ENCODE peak calls at places on chromosome 21, in nine cellular contexts. A is stomach, Z is Panc1, R is GM23338, P is transverse colon, E is HepG2, K is esophagus muscularis mucosa, V is K562, T is GM12891. H is an unnamed sample.

GRCh38 chr21:46097826-46098286 is at the start of gene COL6A2:
- DNase-seq in P (peak), E (no peak), T (peak), Z (no peak), A (peak), V (peak), R (peak), K (peak), H (peak)

GRCh38 chr21:35223480-35224156 is 174.5 kb upstream of the RUNX1 start:
- DNase-seq in A (no peak), E (no peak), P (no peak), Z (no peak), K (no peak), V (no peak), R (no peak), T (no peak), H (no peak)

GRCh38 chr21:37848721-37849490 is 67.4 kb downstream of the KCNJ6 start:
- DNase-seq in Z (no peak), E (no peak), R (no peak), A (no peak), P (no peak), V (no peak), K (no peak), T (no peak), H (no peak)

GRCh38 chr21:35011681-35012080 is 37.4 kb downstream of the RUNX1 start:
- DNase-seq in K (no peak), R (no peak), P (no peak), V (no peak), E (no peak), T (no peak), A (no peak), Z (no peak), H (no peak)

GRCh38 chr21:36156815-36157670 is at the start of gene DOP1B:
- DNase-seq in K (no peak), Z (no peak), P (peak), T (peak), E (no peak), V (no peak), A (no peak), R (peak), H (no peak)

GRCh38 chr21:46208761-46209721 is 19.5 kb downstream of the LSS start:
- DNase-seq in V (no peak), T (no peak), R (no peak), E (no peak), A (no peak), Z (no peak), P (no peak), K (no peak), H (peak)

GRCh38 chr21:44299458-44300261 is at the start of gene PFKL:
- DNase-seq in A (peak), V (peak), P (peak), E (peak), K (no peak), T (peak), Z (no peak), R (peak), H (peak)

GRCh38 chr21:44987886-44988606 is 48.2 kb downstream of the SLX9 start:
- DNase-seq in E (no peak), A (no peak), T (no peak), V (no peak), P (no peak), Z (no peak), R (no peak), K (no peak), H (peak)

GRCh38 chr21:44485796-44486195 is 30.5 kb downstream of the LRRC3 start:
- DNase-seq in Z (no peak), P (no peak), E (no peak), A (no peak), T (no peak), V (no peak), R (no peak), K (no peak), H (no peak)

GRCh38 chr21:45396620-45396995 is 8.4 kb upstream of the COL18A1 start:
- DNase-seq in V (no peak), K (no peak), E (no peak), T (no peak), P (no peak), A (no peak), R (no peak), Z (no peak), H (peak)

GRCh38 chr21:45135122-45135521 is 60.7 kb downstream of the ADARB1 start:
- DNase-seq in R (no peak), T (no peak), K (no peak), P (no peak), Z (no peak), V (no peak), A (no peak), E (no peak), H (no peak)

GRCh38 chr21:36852293-36852692 is 114.2 kb downstream of the HLCS start:
- DNase-seq in P (no peak), E (no peak), V (no peak), K (no peak), A (no peak), T (no peak), Z (no peak), R (peak), H (no peak)

GRCh38 chr21:17390575-17390974 is 122.3 kb upstream of the CXADR start:
- DNase-seq in E (no peak), K (no peak), T (no peak), V (no peak), R (no peak), Z (no peak), P (no peak), A (no peak), H (no peak)

GRCh38 chr21:42009018-42009830 is 936 bp downstream of the ZBTB21 start:
- DNase-seq in E (peak), V (peak), K (peak), A (peak), Z (no peak), T (no peak), R (peak), P (peak), H (peak)
- TF ChIP-seq POLR2AphosphoS5 in E (no peak), V (no peak), K (peak), A (no peak), Z (no peak), T (peak), R (no peak), P (no peak), H (peak)

DNA sequence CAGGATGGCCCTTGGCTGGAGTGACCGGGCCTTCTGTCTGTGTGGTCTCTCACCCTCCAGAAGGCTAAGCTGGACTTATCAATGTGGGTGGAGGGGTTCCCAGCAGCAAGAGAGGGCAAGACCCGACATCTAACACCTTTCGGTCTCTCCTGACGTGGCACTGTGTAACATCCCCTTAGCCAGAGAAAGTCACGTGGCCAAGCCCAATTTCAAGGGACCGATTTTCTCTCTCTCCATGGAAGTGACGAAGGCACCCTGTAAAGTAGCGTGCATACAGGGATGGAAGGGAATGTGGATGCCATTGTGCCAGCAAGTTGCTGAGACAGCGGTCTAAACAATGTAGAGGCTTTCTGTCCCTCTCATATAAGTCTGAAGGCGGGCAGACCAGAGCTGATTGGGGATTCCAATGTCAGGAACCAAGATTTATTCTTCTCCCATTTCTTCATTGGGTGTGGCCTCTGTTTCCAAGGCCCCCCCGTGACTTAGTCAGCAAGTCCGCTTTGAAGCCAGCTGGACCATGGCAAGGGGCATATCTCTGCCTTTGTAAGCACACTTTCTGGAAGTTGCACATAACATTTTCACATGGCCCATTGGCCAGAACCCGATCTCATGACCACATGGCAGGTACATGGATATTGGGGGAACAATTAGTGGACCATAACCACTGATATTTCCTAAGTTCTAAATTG is 12.5 kb downstream of the MX1 start:
- DNase-seq in Z (no peak), K (no peak), E (no peak), A (no peak), T (no peak), V (no peak), P (no peak), R (no peak), H (no peak)
- TF ChIP-seq POLR2AphosphoS5 in Z (no peak), K (no peak), E (no peak), A (no peak), T (no peak), V (no peak), P (no peak), R (no peak), H (no peak)

DNA sequence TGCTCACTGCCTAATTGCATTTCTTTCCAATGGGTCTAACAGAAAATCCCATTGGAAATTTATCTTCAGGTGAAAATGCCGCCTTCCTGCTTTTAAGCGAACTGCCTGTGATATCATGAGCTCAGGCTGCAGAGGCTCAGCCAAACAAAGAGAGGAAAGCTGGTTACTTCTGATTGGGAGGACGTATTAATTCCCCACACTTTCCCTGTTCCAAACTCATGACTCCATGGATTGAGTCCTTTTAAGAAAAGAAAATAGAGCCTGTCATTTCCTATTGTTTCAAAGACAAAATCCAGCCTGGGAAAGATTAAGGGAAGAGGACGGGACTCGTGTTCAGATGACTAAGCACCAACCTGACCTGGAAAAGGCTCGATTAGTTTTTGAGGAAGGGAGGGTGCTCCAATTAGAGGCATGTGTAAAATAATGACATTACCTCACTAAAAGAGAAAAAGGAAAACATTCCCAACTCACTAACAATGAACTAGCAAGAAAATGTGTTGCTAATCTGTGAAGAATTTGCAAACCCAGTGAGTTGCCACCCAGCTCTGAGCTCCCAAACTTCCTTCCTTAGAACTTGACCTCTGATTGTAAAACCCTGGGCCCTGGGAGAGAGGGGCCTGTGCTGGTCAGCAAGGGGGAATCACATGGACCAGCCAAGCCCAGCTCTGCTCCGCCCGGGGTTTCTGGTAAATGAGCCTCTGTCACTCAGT is 61.2 kb downstream of the TCP10L start:
- DNase-seq in Z (no peak), R (no peak), A (no peak), K (no peak), P (no peak), T (no peak), E (no peak), V (no peak), H (no peak)
- TF ChIP-seq POLR2AphosphoS5 in Z (no peak), R (no peak), A (no peak), K (peak), P (no peak), T (no peak), E (no peak), V (no peak), H (no peak)

DNA sequence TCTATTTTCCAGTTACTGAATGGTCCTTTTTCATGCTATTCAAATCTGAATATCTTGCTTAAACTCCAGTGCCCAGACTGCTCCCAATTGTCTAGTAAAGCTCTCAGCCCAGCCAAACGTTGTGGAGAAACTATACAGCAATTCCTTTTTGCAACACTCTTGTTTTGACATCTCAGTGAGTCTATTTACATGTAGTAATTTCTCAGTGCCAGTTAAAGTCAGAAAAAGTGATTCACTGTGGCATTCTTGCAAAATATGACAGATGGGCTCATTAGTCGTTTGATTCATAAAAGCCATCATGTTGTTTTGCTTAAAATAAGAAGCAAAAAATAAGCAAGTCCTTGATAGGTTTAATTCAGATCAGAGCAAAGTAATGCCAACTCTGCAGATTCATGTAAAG is 20.7 kb upstream of the TMPRSS15 start:
- DNase-seq in T (no peak), E (no peak), R (no peak), K (no peak), A (no peak), V (no peak), Z (no peak), P (no peak), H (no peak)
- TF ChIP-seq POLR2AphosphoS5 in T (no peak), E (no peak), R (no peak), K (no peak), A (no peak), V (no peak), Z (no peak), P (no peak), H (no peak)

DNA sequence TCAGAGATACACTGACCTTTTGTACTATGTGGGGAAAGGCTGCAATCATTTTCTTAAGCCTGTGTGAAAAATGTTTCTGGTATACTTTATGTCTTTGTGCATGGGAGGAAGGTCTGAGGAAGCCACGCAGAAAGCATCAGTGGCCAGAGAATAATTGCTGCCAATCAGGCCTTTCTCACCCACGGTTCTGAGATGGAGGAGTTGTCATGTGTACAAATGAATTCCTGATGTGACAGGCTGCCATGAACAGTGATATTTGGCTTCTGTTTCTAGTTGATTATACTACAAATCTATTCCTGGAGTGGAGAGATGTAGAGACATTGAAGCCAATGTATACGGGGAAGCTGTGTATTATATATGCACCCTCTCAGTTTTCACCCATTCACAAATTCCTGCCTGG is 142.6 kb downstream of the GRIK1 start:
- DNase-seq in E (no peak), V (no peak), P (no peak), Z (no peak), A (no peak), T (no peak), K (no peak), R (no peak), H (no peak)
- TF ChIP-seq POLR2AphosphoS5 in E (no peak), V (no peak), P (no peak), Z (no peak), A (no peak), T (no peak), K (no peak), R (no peak), H (no peak)

GRCh38 chr21:38993561-38993960 is 187.8 kb downstream of the ETS2 start:
- DNase-seq in R (no peak), T (no peak), K (no peak), E (peak), V (no peak), A (peak), Z (no peak), P (peak), H (no peak)
- TF ChIP-seq POLR2AphosphoS5 in R (no peak), T (no peak), K (no peak), E (no peak), V (no peak), A (no peak), Z (no peak), P (no peak), H (no peak)

GRCh38 chr21:41433566-41433965 is 7.5 kb downstream of the MX1 start:
- DNase-seq in Z (no peak), R (no peak), P (no peak), T (no peak), V (no peak), A (no peak), E (no peak), K (no peak), H (no peak)
- TF ChIP-seq POLR2AphosphoS5 in Z (no peak), R (no peak), P (no peak), T (no peak), V (no peak), A (no peak), E (no peak), K (no peak), H (no peak)

DNA sequence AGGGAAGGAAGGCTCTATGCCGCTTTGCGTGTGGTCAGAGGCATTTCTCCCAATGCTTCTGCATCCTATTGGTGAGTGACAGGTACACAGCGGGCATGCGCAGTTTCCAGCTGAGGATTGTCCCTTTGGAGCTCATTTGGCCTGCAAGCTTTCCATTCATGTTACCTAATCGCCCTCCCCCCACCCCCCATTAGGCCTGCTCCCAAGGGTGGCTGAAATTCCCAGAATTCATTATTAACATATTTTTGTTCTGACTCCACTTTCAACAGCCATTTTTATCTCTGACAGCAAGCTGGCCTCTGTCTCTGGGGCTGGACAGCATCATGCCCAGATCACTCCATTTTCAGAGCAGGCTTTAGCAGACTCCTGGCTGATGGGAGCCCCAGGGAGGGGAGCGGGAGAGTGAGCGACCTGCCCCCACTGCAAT is 25.6 kb downstream of the MIS18A start:
- DNase-seq in V (no peak), T (no peak), P (no peak), E (no peak), A (no peak), Z (no peak), K (peak), R (no peak), H (no peak)
- TF ChIP-seq POLR2AphosphoS5 in V (no peak), T (no peak), P (peak), E (no peak), A (no peak), Z (no peak), K (peak), R (no peak), H (no peak)

DNA sequence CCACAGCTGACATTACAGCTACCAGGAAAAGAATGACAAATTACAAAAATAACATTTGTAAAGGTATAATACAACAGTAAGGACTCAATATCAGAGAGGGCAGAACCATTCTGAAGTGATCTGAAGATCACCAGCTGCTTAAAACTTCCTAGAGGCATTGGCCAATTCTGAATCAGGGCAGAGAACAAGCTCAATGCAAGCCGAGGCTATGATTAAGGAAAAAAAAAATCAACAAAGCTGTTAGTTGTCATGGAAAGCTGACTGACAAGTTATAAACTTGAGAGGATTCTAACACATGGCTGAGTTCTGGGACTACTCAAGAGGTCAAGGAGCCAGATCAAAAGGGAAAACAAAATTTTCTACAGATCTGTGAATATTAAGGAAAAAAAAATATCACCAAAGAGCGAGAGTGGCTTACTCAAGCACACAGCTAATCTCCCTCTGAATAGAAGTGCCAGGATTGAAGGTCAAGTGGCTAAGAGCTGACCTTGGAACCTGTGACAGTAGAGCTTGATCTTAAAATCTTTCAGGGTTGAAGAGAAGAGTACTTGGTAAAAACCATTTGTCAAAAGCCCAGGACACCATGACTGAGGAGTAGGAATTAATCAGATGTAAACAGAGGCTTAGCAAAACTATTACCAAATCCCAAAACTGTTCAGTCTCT is 383.4 kb downstream of the USP25 start:
- DNase-seq in Z (no peak), V (no peak), R (no peak), A (no peak), T (no peak), E (no peak), K (no peak), P (no peak), H (no peak)
- TF ChIP-seq POLR2AphosphoS5 in Z (no peak), V (no peak), R (no peak), A (no peak), T (no peak), E (no peak), K (no peak), P (no peak), H (no peak)

GRCh38 chr21:27582946-27583270 is 616.0 kb upstream of the ADAMTS5 start:
- DNase-seq in K (no peak), P (no peak), E (no peak), R (no peak), V (no peak), T (no peak), Z (no peak), A (no peak), H (no peak)
- TF ChIP-seq POLR2AphosphoS5 in K (no peak), P (no peak), E (no peak), R (no peak), V (no peak), T (no peak), Z (no peak), A (no peak), H (no peak)

H was measured in spleen.